ENCODE peak calls at places on chromosomes 2 and 18, in nine cellular contexts. N, K, J, X, C, M, V, Z and L are unnamed samples.

GRCh38 chr2:231642631-231643493 is 50.2 kb downstream of the TEX44 start:
- DNase-seq in J (peak), K (no peak), C (peak), X (peak), N (peak), M (no peak), Z (peak), V (peak), L (peak)

GRCh38 chr18:10949655-10950054 is 199.7 kb downstream of the PIEZO2 start:
- DNase-seq in J (no peak), V (no peak), X (no peak), Z (no peak), C (no peak), K (no peak), M (no peak), N (no peak), L (no peak)

GRCh38 chr2:22276696-22277095 is 1108.3 kb upstream of the KLHL29 start:
- DNase-seq in C (no peak), K (no peak), Z (no peak), J (no peak), X (no peak), M (no peak), N (no peak), V (no peak), L (no peak)

GRCh38 chr18:48833701-48834394 is 116.9 kb downstream of the SMAD7 start:
- DNase-seq in K (no peak), N (no peak), X (peak), M (no peak), Z (peak), C (no peak), V (peak), J (no peak), L (no peak)

GRCh38 chr18:45521777-45522176 is 93.5 kb upstream of the SLC14A2 start:
- DNase-seq in M (no peak), X (no peak), J (no peak), N (no peak), C (no peak), Z (no peak), K (no peak), V (no peak), L (no peak)

GRCh38 chr2:188404341-188405004 is 112.8 kb downstream of the GULP1 start:
- DNase-seq in V (no peak), N (no peak), Z (no peak), M (no peak), C (no peak), J (no peak), K (no peak), X (no peak), L (no peak)

GRCh38 chr2:176018708-176019107 is 16.6 kb upstream of the LNPK start:
- DNase-seq in X (no peak), N (no peak), J (no peak), Z (no peak), K (no peak), M (no peak), V (peak), C (no peak), L (no peak)

GRCh38 chr2:95122197-95122551 is 566 bp upstream of the MRPS5 start:
- DNase-seq in V (no peak), J (no peak), C (no peak), Z (no peak), M (no peak), N (no peak), X (no peak), K (peak), L (no peak)

GRCh38 chr2:180523629-180524340 is 456.6 kb upstream of the UBE2E3 start:
- DNase-seq in J (no peak), M (no peak), X (no peak), V (peak), Z (no peak), N (no peak), C (no peak), K (peak), L (no peak)

GRCh38 chr18:58978916-58979315 is 114.2 kb downstream of the ZNF532 start:
- DNase-seq in Z (no peak), M (no peak), K (no peak), V (no peak), C (no peak), X (no peak), N (no peak), J (no peak), L (no peak)

GRCh38 chr18:70920840-70921374 is 632.1 kb downstream of the SOCS6 start:
- DNase-seq in J (no peak), V (no peak), C (no peak), N (no peak), X (no peak), Z (no peak), K (peak), M (no peak), L (no peak)

GRCh38 chr18:49041677-49042570 is 91.2 kb upstream of the SMAD7 start:
- DNase-seq in X (peak), K (peak), C (peak), V (peak), N (peak), Z (peak), J (peak), M (no peak), L (peak)

GRCh38 chr18:39842042-39842791 is 2112.8 kb upstream of the PIK3C3 start:
- DNase-seq in N (no peak), V (no peak), Z (no peak), C (no peak), K (peak), J (no peak), M (no peak), X (peak), L (no peak)

GRCh38 chr2:223692227-223692947 is 90.2 kb upstream of the SCG2 start:
- DNase-seq in K (peak), C (no peak), Z (no peak), X (peak), M (peak), V (peak), N (peak), J (no peak), L (peak)

GRCh38 chr2:179377296-179377695 is 112.7 kb upstream of the SESTD1 start:
- DNase-seq in Z (no peak), X (no peak), V (no peak), N (no peak), M (no peak), C (no peak), J (no peak), K (no peak), L (no peak)

GRCh38 chr2:96815326-96816126 is 542 bp upstream of the CNNM3 start:
- DNase-seq in M (no peak), X (peak), J (no peak), Z (no peak), C (peak), K (peak), N (no peak), V (peak), L (peak)

GRCh38 chr2:72112981-72113846 is 34.4 kb downstream of the CYP26B1 start:
- DNase-seq in K (no peak), M (no peak), Z (no peak), X (no peak), J (no peak), N (no peak), C (peak), V (no peak), L (no peak)

GRCh38 chr2:170170281-170171035 is 7.5 kb upstream of the MYO3B start:
- DNase-seq in J (no peak), K (peak), M (no peak), N (no peak), C (no peak), Z (no peak), X (peak), V (no peak), L (no peak)

GRCh38 chr2:10036095-10036879 is 7.1 kb upstream of the KLF11 start:
- DNase-seq in M (no peak), C (no peak), J (peak), Z (no peak), N (peak), K (peak), X (no peak), V (peak), L (peak)

GRCh38 chr2:174688079-174688478 is 76.2 kb downstream of the CHRNA1 start:
- DNase-seq in J (no peak), K (peak), Z (no peak), M (no peak), N (no peak), V (peak), X (no peak), C (no peak), L (no peak)

GRCh38 chr2:226187601-226188000 is 612.0 kb downstream of the IRS1 start:
- DNase-seq in V (no peak), C (no peak), N (no peak), Z (no peak), X (peak), M (no peak), J (no peak), K (no peak), L (no peak)

GRCh38 chr18:54530285-54530684 is 60.8 kb upstream of the DYNAP start:
- DNase-seq in V (no peak), Z (no peak), N (no peak), X (no peak), K (no peak), C (no peak), J (no peak), M (no peak), L (no peak)

GRCh38 chr2:240226672-240227537 is 86.4 kb upstream of the OTOS start:
- DNase-seq in M (no peak), Z (peak), V (no peak), K (no peak), X (no peak), C (peak), J (no peak), N (no peak), L (no peak)

GRCh38 chr18:49561377-49562193 is at the start of gene LIPG:
- DNase-seq in J (no peak), X (peak), Z (peak), V (peak), N (no peak), M (peak), C (peak), K (peak), L (peak)

GRCh38 chr2:64839844-64840243 is 149.4 kb upstream of the SLC1A4 start:
- DNase-seq in Z (no peak), K (no peak), M (no peak), X (peak), C (no peak), N (no peak), V (no peak), J (no peak), L (no peak)

GRCh38 chr2:230687498-230687897 is 25.1 kb upstream of the CAB39 start:
- DNase-seq in K (no peak), X (no peak), C (no peak), V (peak), Z (no peak), J (no peak), N (no peak), M (no peak), L (no peak)

GRCh38 chr18:48929951-48930713 is 20.6 kb downstream of the SMAD7 start:
- DNase-seq in C (peak), M (no peak), V (no peak), K (no peak), J (no peak), Z (peak), N (no peak), X (peak), L (peak)

GRCh38 chr2:22253171-22253570 is 1129.4 kb downstream of the TDRD15 start:
- DNase-seq in M (no peak), J (no peak), V (no peak), X (no peak), K (no peak), C (no peak), Z (no peak), N (no peak), L (no peak)

GRCh38 chr2:205696541-205697441 is 14.5 kb downstream of the NRP2 start:
- DNase-seq in X (peak), K (peak), N (no peak), J (no peak), Z (no peak), C (no peak), V (no peak), M (no peak), L (no peak)

GRCh38 chr2:222690564-222691200 is 19.2 kb downstream of the MOGAT1 start:
- DNase-seq in X (peak), C (peak), N (peak), V (peak), J (peak), K (peak), Z (peak), M (peak), L (peak)

GRCh38 chr2:12636837-12637581 is 79.7 kb upstream of the TRIB2 start:
- DNase-seq in K (no peak), C (no peak), Z (no peak), J (no peak), V (no peak), M (no peak), X (peak), N (no peak), L (no peak)

GRCh38 chr2:60567919-60568874 is 14.7 kb upstream of the BCL11A start:
- DNase-seq in Z (no peak), K (peak), N (no peak), X (no peak), J (no peak), M (no peak), C (no peak), V (no peak), L (no peak)

GRCh38 chr2:19577668-19578067 is 219.2 kb upstream of the OSR1 start:
- DNase-seq in N (no peak), J (no peak), X (no peak), Z (no peak), M (no peak), V (peak), K (no peak), C (no peak), L (no peak)

GRCh38 chr2:150625300-150625699 is 137.8 kb upstream of the RND3 start:
- DNase-seq in C (no peak), Z (no peak), J (no peak), N (no peak), X (no peak), M (no peak), V (peak), K (no peak), L (no peak)

GRCh38 chr2:239724851-239725550 is 300.1 kb downstream of the NDUFA10 start:
- DNase-seq in K (no peak), C (no peak), V (no peak), N (no peak), X (no peak), Z (peak), J (no peak), M (no peak), L (no peak)

GRCh38 chr2:120764434-120764833 is 28.8 kb downstream of the GLI2 start:
- DNase-seq in K (no peak), C (no peak), J (no peak), N (no peak), V (no peak), X (no peak), Z (no peak), M (no peak), L (no peak)

GRCh38 chr2:197442865-197443264 is 8.0 kb upstream of the SF3B1 start:
- DNase-seq in K (no peak), V (no peak), Z (no peak), J (no peak), X (no peak), M (no peak), N (no peak), C (no peak), L (no peak)

GRCh38 chr2:98901291-98901690 is 34.7 kb downstream of the CRACDL start:
- DNase-seq in X (no peak), C (no peak), K (no peak), V (no peak), M (no peak), N (no peak), Z (no peak), J (no peak), L (no peak)

GRCh38 chr2:127957240-127957639 is 70.6 kb downstream of the SAP130 start:
- DNase-seq in C (no peak), K (no peak), V (peak), Z (no peak), N (no peak), J (no peak), X (no peak), M (no peak), L (no peak)